ENCODE peak calls at places on chromosome 11, in eight cellular contexts. S, P, U, J, T, K, I and C are unnamed samples.

GRCh38 chr11:67266424-67267187 is at the start of gene GRK2:
- DNase-seq in S (peak; percentile 49), P (peak; percentile 53), U (peak; percentile 82), J (no peak), T (no peak), K (peak; percentile 43), I (no peak), C (peak; percentile 47)

GRCh38 chr11:75786101-75786736 is 17.6 kb downstream of the DGAT2 start:
- DNase-seq in S (no peak), P (no peak), U (peak; percentile 67), J (no peak), T (no peak), K (no peak), I (no peak), C (no peak)

GRCh38 chr11:48154162-48154561 is 62.4 kb upstream of the OR4B1 start:
- DNase-seq in S (peak; percentile 66), P (no peak), U (no peak), J (peak; percentile 36), T (peak; percentile 19), K (no peak), I (no peak), C (no peak)

GRCh38 chr11:109342261-109342660 is 79.7 kb upstream of the C11orf87 start:
- DNase-seq in S (no peak), P (no peak), U (no peak), J (no peak), T (no peak), K (no peak), I (no peak), C (no peak)

GRCh38 chr11:57480409-57481137 is 20.2 kb downstream of the RTN4RL2 start:
- DNase-seq in S (peak; percentile 68), P (peak; percentile 6), U (peak; percentile 87), J (peak; percentile 29), T (no peak), K (peak; percentile 12), I (no peak), C (peak; percentile 88)

GRCh38 chr11:44017443-44018126 is 30.2 kb upstream of the ACCSL start:
- DNase-seq in S (no peak), P (no peak), U (no peak), J (no peak), T (no peak), K (peak; percentile 34), I (no peak), C (no peak)

GRCh38 chr11:57497303-57498247 is 17.9 kb downstream of the SLC43A1 start:
- DNase-seq in S (no peak), P (no peak), U (no peak), J (no peak), T (no peak), K (no peak), I (no peak), C (no peak)

GRCh38 chr11:65274734-65275682 is 13.2 kb downstream of the POLA2 start:
- DNase-seq in S (peak; percentile 98), P (peak; percentile 38), U (peak; percentile 68), J (peak; percentile 97), T (peak; percentile 67), K (peak; percentile 58), I (peak; percentile 45), C (peak; percentile 76)

GRCh38 chr11:66970808-66971442 is 4.2 kb upstream of the C11orf86 start:
- DNase-seq in S (peak; percentile 100), P (no peak), U (no peak), J (peak; percentile 99), T (peak; percentile 91), K (no peak), I (no peak), C (peak; percentile 70)

GRCh38 chr11:117997436-117998200 is 11.4 kb downstream of the IL10RA start:
- DNase-seq in S (no peak), P (no peak), U (no peak), J (no peak), T (no peak), K (no peak), I (no peak), C (no peak)

GRCh38 chr11:65424200-65425104 is 1.9 kb downstream of the NEAT1 start:
- DNase-seq in S (peak; percentile 77), P (no peak), U (peak; percentile 79), J (peak; percentile 43), T (no peak), K (no peak), I (peak; percentile 34), C (peak; percentile 53)

GRCh38 chr11:132206993-132207392 is 836.6 kb downstream of the NTM start:
- DNase-seq in S (no peak), P (no peak), U (no peak), J (no peak), T (no peak), K (no peak), I (no peak), C (no peak)

GRCh38 chr11:35579557-35580396 is 38.5 kb upstream of the FJX1 start:
- DNase-seq in S (peak; percentile 95), P (no peak), U (no peak), J (peak; percentile 77), T (peak; percentile 78), K (no peak), I (no peak), C (no peak)

GRCh38 chr11:96384156-96384555 is 5.6 kb downstream of the CCDC82 start:
- DNase-seq in S (no peak), P (peak; percentile 50), U (no peak), J (no peak), T (no peak), K (peak; percentile 58), I (no peak), C (no peak)

GRCh38 chr11:84686726-84687125 is 940.4 kb downstream of the DLG2 start:
- DNase-seq in S (peak; percentile 0), P (no peak), U (no peak), J (no peak), T (no peak), K (no peak), I (no peak), C (no peak)

GRCh38 chr11:120547301-120547700 is 35.8 kb downstream of the GRIK4 start:
- DNase-seq in S (no peak), P (no peak), U (no peak), J (no peak), T (no peak), K (no peak), I (no peak), C (no peak)

GRCh38 chr11:84886344-84886743 is 740.8 kb downstream of the DLG2 start:
- DNase-seq in S (peak; percentile 23), P (no peak), U (no peak), J (peak; percentile 33), T (no peak), K (no peak), I (no peak), C (no peak)

GRCh38 chr11:69495441-69496201 is 14.2 kb downstream of the LINC01488 start:
- DNase-seq in S (no peak), P (no peak), U (peak; percentile 55), J (no peak), T (no peak), K (no peak), I (no peak), C (peak; percentile 39)

GRCh38 chr11:112247198-112247597 is 13.5 kb downstream of the PLET1 start:
- DNase-seq in S (peak; percentile 33), P (no peak), U (no peak), J (no peak), T (no peak), K (no peak), I (no peak), C (no peak)

GRCh38 chr11:112725636-112726035 is 235.6 kb upstream of the NCAM1 start:
- DNase-seq in S (no peak), P (no peak), U (no peak), J (no peak), T (no peak), K (no peak), I (no peak), C (no peak)

GRCh38 chr11:59429924-59430516 is 3.8 kb upstream of the OR5A2 start:
- DNase-seq in S (peak; percentile 69), P (peak; percentile 10), U (no peak), J (peak; percentile 37), T (peak; percentile 42), K (peak; percentile 22), I (no peak), C (no peak)

GRCh38 chr11:13013054-13013488 is 4.0 kb downstream of the RASSF10 start:
- DNase-seq in S (no peak), P (no peak), U (no peak), J (no peak), T (no peak), K (no peak), I (no peak), C (no peak)

GRCh38 chr11:16395601-16396000 is 39.3 kb upstream of the SOX6 start:
- DNase-seq in S (no peak), P (no peak), U (no peak), J (peak; percentile 0), T (no peak), K (no peak), I (no peak), C (no peak)

GRCh38 chr11:7020183-7020917 is at the start of the genes NLRP14 and ZNF214:
- DNase-seq in S (peak; percentile 95), P (peak; percentile 93), U (peak; percentile 96), J (peak; percentile 90), T (peak; percentile 98), K (peak; percentile 56), I (peak; percentile 82), C (peak; percentile 96)

GRCh38 chr11:2776351-2777061 is 76.7 kb upstream of the KCNQ1OT1 start:
- DNase-seq in S (no peak), P (no peak), U (peak; percentile 61), J (no peak), T (no peak), K (no peak), I (no peak), C (no peak)

GRCh38 chr11:65432686-65433582 is 10.3 kb downstream of the NEAT1 start:
- DNase-seq in S (peak; percentile 73), P (no peak), U (no peak), J (no peak), T (no peak), K (peak; percentile 8), I (no peak), C (no peak)

GRCh38 chr11:27291302-27291889 is 71.6 kb downstream of the CCDC34 start:
- DNase-seq in S (peak; percentile 13), P (no peak), U (no peak), J (no peak), T (no peak), K (no peak), I (no peak), C (no peak)

GRCh38 chr11:65150513-65151271 is 16.4 kb upstream of the SYVN1 start:
- DNase-seq in S (peak; percentile 73), P (peak; percentile 19), U (peak; percentile 93), J (peak; percentile 93), T (peak; percentile 72), K (peak; percentile 42), I (peak; percentile 79), C (peak; percentile 86)

GRCh38 chr11:64358536-64358906 is 441 bp upstream of the RPS6KA4 start:
- DNase-seq in S (no peak), P (no peak), U (no peak), J (no peak), T (no peak), K (no peak), I (peak; percentile 73), C (no peak)

GRCh38 chr11:120331301-120331966 is 4.8 kb upstream of the ARHGEF12 start:
- DNase-seq in S (peak; percentile 79), P (no peak), U (no peak), J (peak; percentile 66), T (peak; percentile 84), K (peak; percentile 16), I (no peak), C (peak; percentile 70)

GRCh38 chr11:33028537-33028914 is 10.8 kb upstream of the TCP11L1 start:
- DNase-seq in S (no peak), P (no peak), U (no peak), J (no peak), T (no peak), K (no peak), I (no peak), C (no peak)